ENCODE peak calls at places on chromosomes 5 and 9, in four cellular contexts. U is activated CD4-positive, alpha-beta T cell treated with anti-CD3 and anti-CD28 coated beads, Interleukin-2, amount 10 ng/mL, durations not matched to agents 7 days and 5 days; N is mesenteric fat pad; Y is HEK293T. Q is an unnamed sample.

GRCh38 chr5:102211165-102211564 is 84.9 kb downstream of the SLCO4C1 start:
- DNase-seq in U (no peak), N (no peak), Y (no peak), Q (no peak)

GRCh38 chr5:34655354-34655991 is 655 bp upstream of the RAI14 start:
- DNase-seq in U (peak), N (no peak), Y (peak), Q (no peak)

GRCh38 chr5:100797863-100798262 is 105.2 kb downstream of the ST8SIA4 start:
- DNase-seq in U (no peak), N (no peak), Y (no peak), Q (no peak)

GRCh38 chr5:33257807-33258491 is 182.8 kb upstream of the TARS1 start:
- DNase-seq in U (no peak), N (no peak), Y (no peak), Q (no peak)

GRCh38 chr9:83281306-83282255 is 218.6 kb upstream of the RASEF start:
- DNase-seq in U (no peak), N (no peak), Y (no peak), Q (no peak)

GRCh38 chr5:181223729-181224389 is 778 bp downstream of the TRIM41 start:
- DNase-seq in U (peak), N (no peak), Y (peak), Q (no peak)

GRCh38 chr9:38423939-38424843 is at the start of gene IGFBPL1:
- DNase-seq in U (no peak), N (peak), Y (peak), Q (no peak)

GRCh38 chr5:89470658-89471057 is 587.7 kb upstream of the MEF2C start:
- DNase-seq in U (no peak), N (no peak), Y (no peak), Q (no peak)

GRCh38 chr9:105405514-105406131 is 42.2 kb upstream of the FSD1L start:
- DNase-seq in U (peak), N (no peak), Y (no peak), Q (peak)

GRCh38 chr9:99162759-99163364 is 57.9 kb downstream of the TGFBR1 start:
- DNase-seq in U (peak), N (no peak), Y (peak), Q (no peak)

GRCh38 chr9:127873223-127873691 is 4.2 kb downstream of the AK1 start:
- DNase-seq in U (no peak), N (no peak), Y (no peak), Q (no peak)

GRCh38 chr9:93820667-93821306 is 134.4 kb downstream of the BARX1 start:
- DNase-seq in U (no peak), N (no peak), Y (peak), Q (no peak)

GRCh38 chr5:174145821-174146220 is 100.3 kb downstream of the NSG2 start:
- DNase-seq in U (no peak), N (no peak), Y (no peak), Q (no peak)

GRCh38 chr9:35727676-35728040 is 4.3 kb downstream of the TLN1 start:
- DNase-seq in U (no peak), N (no peak), Y (no peak), Q (no peak)

GRCh38 chr5:177600458-177601018 is 606 bp downstream of the B4GALT7 start:
- DNase-seq in U (no peak), N (peak), Y (no peak), Q (no peak)

GRCh38 chr9:4780651-4781050 is 12.1 kb upstream of the RCL1 start:
- DNase-seq in U (no peak), N (no peak), Y (no peak), Q (no peak)

GRCh38 chr5:61053937-61054336 is 108.3 kb downstream of the SMIM15 start:
- DNase-seq in U (no peak), N (no peak), Y (no peak), Q (no peak)

GRCh38 chr9:84609779-84610178 is 59.8 kb upstream of the NTRK2 start:
- DNase-seq in U (no peak), N (no peak), Y (no peak), Q (no peak)

GRCh38 chr5:172641359-172642045 is 439 bp downstream of the NEURL1B start:
- DNase-seq in U (no peak), N (no peak), Y (peak), Q (no peak)

GRCh38 chr9:80175286-80175906 is 603.6 kb downstream of the TLE4 start:
- DNase-seq in U (peak), N (no peak), Y (no peak), Q (no peak)

GRCh38 chr9:87579761-87580626 is 82.3 kb downstream of the DAPK1 start:
- DNase-seq in U (no peak), N (no peak), Y (no peak), Q (no peak)

GRCh38 chr5:37412515-37412914 is 33.4 kb downstream of the WDR70 start:
- DNase-seq in U (no peak), N (no peak), Y (no peak), Q (no peak)

GRCh38 chr9:88628114-88628513 is 93.1 kb downstream of the NXNL2 start:
- DNase-seq in U (no peak), N (no peak), Y (no peak), Q (no peak)

GRCh38 chr9:32854271-32854670 is 70.9 kb downstream of the TMEM215 start:
- DNase-seq in U (no peak), N (no peak), Y (no peak), Q (no peak)

GRCh38 chr5:151023047-151023615 is 2.7 kb downstream of the GPX3 start:
- DNase-seq in U (no peak), N (no peak), Y (no peak), Q (no peak)

GRCh38 chr9:126226991-126227937 is 99.4 kb upstream of the MVB12B start:
- DNase-seq in U (no peak), N (no peak), Y (no peak), Q (no peak)

GRCh38 chr9:127035423-127035822 is 87.0 kb downstream of the ANGPTL2 start:
- DNase-seq in U (no peak), N (peak), Y (no peak), Q (no peak)

GRCh38 chr5:137660349-137660817 is 75.5 kb downstream of the KLHL3 start:
- DNase-seq in U (peak), N (no peak), Y (peak), Q (peak)

GRCh38 chr5:130712324-130712723 is 452.7 kb downstream of the HINT1 start:
- DNase-seq in U (no peak), N (no peak), Y (no peak), Q (no peak)

GRCh38 chr5:180492226-180492903 is 1.8 kb upstream of the CNOT6 start:
- DNase-seq in U (no peak), N (peak), Y (no peak), Q (no peak)

GRCh38 chr5:169861934-169862333 is 118.4 kb downstream of the INSYN2B start:
- DNase-seq in U (no peak), N (no peak), Y (no peak), Q (no peak)

GRCh38 chr5:154486427-154486866 is 8.4 kb upstream of the HAND1 start:
- DNase-seq in U (no peak), N (no peak), Y (no peak), Q (no peak)

GRCh38 chr9:135574331-135574730 is 12.8 kb downstream of the PAEP start:
- DNase-seq in U (no peak), N (no peak), Y (no peak), Q (no peak)

GRCh38 chr9:136996361-136997281 is at the start of gene CLIC3:
- DNase-seq in U (peak), N (no peak), Y (no peak), Q (peak)

GRCh38 chr5:108259306-108259705 is 122.6 kb downstream of the FBXL17 start:
- DNase-seq in U (no peak), N (no peak), Y (no peak), Q (no peak)

GRCh38 chr5:77486344-77486962 is 5.7 kb downstream of the WDR41 start:
- DNase-seq in U (no peak), N (no peak), Y (no peak), Q (no peak)

GRCh38 chr9:75168270-75169185 is 80.2 kb downstream of the OSTF1 start:
- DNase-seq in U (no peak), N (no peak), Y (no peak), Q (no peak)

GRCh38 chr5:125274211-125274610 is 527.8 kb upstream of the ZNF608 start:
- DNase-seq in U (no peak), N (no peak), Y (no peak), Q (no peak)